ENCODE peak calls at places on chromosomes 5 and 9, in nine cellular contexts. One of them, this sample, is unnamed.
A peak's percentile ranks its signal among the peaks of the same experiment; 100 is the strongest.

GRCh38 chr9:91151014-91151740 is 210.5 kb downstream of the AUH start:
- DNase-seq in HL-60: no peak
- DNase-seq in breast epithelium: no peak
- DNase-seq in stomach: no peak
- DNase-seq in transverse colon: no peak
- DNase-seq in spleen: no peak
- DNase-seq in SK-N-SH: no peak
- DNase-seq in HepG2: no peak
- DNase-seq in upper lobe of left lung: no peak
- DNase-seq in this sample: no peak

GRCh38 chr5:40277161-40277906 is 402.4 kb upstream of the PTGER4 start:
- DNase-seq in SK-N-SH: no peak
- DNase-seq in breast epithelium: no peak
- DNase-seq in HL-60: no peak
- DNase-seq in HepG2: no peak
- DNase-seq in stomach: no peak
- DNase-seq in transverse colon: no peak
- DNase-seq in upper lobe of left lung: no peak
- DNase-seq in spleen: no peak
- DNase-seq in this sample: no peak

GRCh38 chr5:143362828-143363227 is 40.7 kb downstream of the NR3C1 start:
- DNase-seq in breast epithelium: no peak
- DNase-seq in upper lobe of left lung: no peak
- DNase-seq in stomach: no peak
- DNase-seq in transverse colon: no peak
- DNase-seq in SK-N-SH: no peak
- DNase-seq in HL-60: no peak
- DNase-seq in HepG2: peak; percentile 21
- DNase-seq in spleen: no peak
- DNase-seq in this sample: no peak

GRCh38 chr9:92179286-92180002 is 64.2 kb upstream of the SPTLC1 start:
- DNase-seq in transverse colon: no peak
- DNase-seq in breast epithelium: no peak
- DNase-seq in HL-60: no peak
- DNase-seq in HepG2: no peak
- DNase-seq in spleen: no peak
- DNase-seq in upper lobe of left lung: no peak
- DNase-seq in stomach: no peak
- DNase-seq in SK-N-SH: no peak
- DNase-seq in this sample: no peak

GRCh38 chr5:171616002-171616780 is 169.4 kb upstream of the SMIM23 start:
- DNase-seq in transverse colon: no peak
- DNase-seq in SK-N-SH: peak; percentile 59
- DNase-seq in HepG2: no peak
- DNase-seq in breast epithelium: no peak
- DNase-seq in upper lobe of left lung: no peak
- DNase-seq in HL-60: no peak
- DNase-seq in stomach: no peak
- DNase-seq in spleen: no peak
- DNase-seq in this sample: no peak

GRCh38 chr5:50724-51499 is 41.1 kb upstream of the PLEKHG4B start:
- DNase-seq in SK-N-SH: no peak
- DNase-seq in upper lobe of left lung: peak; percentile 79
- DNase-seq in HepG2: no peak
- DNase-seq in spleen: no peak
- DNase-seq in transverse colon: no peak
- DNase-seq in stomach: no peak
- DNase-seq in breast epithelium: no peak
- DNase-seq in HL-60: no peak
- DNase-seq in this sample: no peak

GRCh38 chr9:89532478-89532877 is 34.6 kb upstream of the SEMA4D start:
- DNase-seq in breast epithelium: no peak
- DNase-seq in HepG2: peak; percentile 27
- DNase-seq in transverse colon: no peak
- DNase-seq in upper lobe of left lung: no peak
- DNase-seq in SK-N-SH: no peak
- DNase-seq in stomach: peak; percentile 28
- DNase-seq in HL-60: no peak
- DNase-seq in spleen: no peak
- DNase-seq in this sample: peak; percentile 24

GRCh38 chr9:109652971-109653370 is 127.0 kb upstream of the PALM2AKAP2 start:
- DNase-seq in SK-N-SH: peak; percentile 10
- DNase-seq in stomach: no peak
- DNase-seq in breast epithelium: no peak
- DNase-seq in transverse colon: no peak
- DNase-seq in spleen: no peak
- DNase-seq in HL-60: no peak
- DNase-seq in upper lobe of left lung: no peak
- DNase-seq in HepG2: peak; percentile 5
- DNase-seq in this sample: no peak

GRCh38 chr5:120516799-120517198 is 52.7 kb downstream of the PRR16 start:
- DNase-seq in transverse colon: no peak
- DNase-seq in HepG2: no peak
- DNase-seq in spleen: no peak
- DNase-seq in HL-60: no peak
- DNase-seq in SK-N-SH: no peak
- DNase-seq in upper lobe of left lung: no peak
- DNase-seq in stomach: no peak
- DNase-seq in breast epithelium: no peak
- DNase-seq in this sample: no peak

GRCh38 chr5:123389794-123390193 is 33.4 kb downstream of the CEP120 start:
- DNase-seq in SK-N-SH: no peak
- DNase-seq in spleen: no peak
- DNase-seq in HL-60: no peak
- DNase-seq in transverse colon: no peak
- DNase-seq in breast epithelium: no peak
- DNase-seq in stomach: no peak
- DNase-seq in HepG2: no peak
- DNase-seq in upper lobe of left lung: no peak
- DNase-seq in this sample: no peak

GRCh38 chr9:34579097-34579818 is 10.3 kb downstream of the CNTFR start:
- DNase-seq in breast epithelium: no peak
- DNase-seq in SK-N-SH: peak; percentile 77
- DNase-seq in transverse colon: peak; percentile 12
- DNase-seq in HL-60: no peak
- DNase-seq in HepG2: no peak
- DNase-seq in stomach: no peak
- DNase-seq in spleen: no peak
- DNase-seq in upper lobe of left lung: no peak
- DNase-seq in this sample: no peak

GRCh38 chr5:56169281-56169680 is 63.8 kb downstream of the ANKRD55 start:
- DNase-seq in transverse colon: no peak
- DNase-seq in spleen: no peak
- DNase-seq in stomach: no peak
- DNase-seq in breast epithelium: no peak
- DNase-seq in HL-60: no peak
- DNase-seq in SK-N-SH: no peak
- DNase-seq in upper lobe of left lung: no peak
- DNase-seq in HepG2: no peak
- DNase-seq in this sample: no peak

GRCh38 chr9:16753256-16753655 is 117.2 kb downstream of the BNC2 start:
- DNase-seq in upper lobe of left lung: no peak
- DNase-seq in HL-60: no peak
- DNase-seq in SK-N-SH: no peak
- DNase-seq in HepG2: no peak
- DNase-seq in spleen: no peak
- DNase-seq in transverse colon: no peak
- DNase-seq in breast epithelium: no peak
- DNase-seq in stomach: no peak
- DNase-seq in this sample: no peak

GRCh38 chr5:159788835-159789331 is 127.4 kb upstream of the ADRA1B start:
- DNase-seq in breast epithelium: no peak
- DNase-seq in stomach: no peak
- DNase-seq in SK-N-SH: no peak
- DNase-seq in upper lobe of left lung: no peak
- DNase-seq in HL-60: no peak
- DNase-seq in spleen: no peak
- DNase-seq in transverse colon: no peak
- DNase-seq in HepG2: no peak
- DNase-seq in this sample: no peak

GRCh38 chr9:114374936-114375335 is 12.8 kb downstream of the AKNA start:
- DNase-seq in SK-N-SH: no peak
- DNase-seq in spleen: no peak
- DNase-seq in HepG2: no peak
- DNase-seq in HL-60: no peak
- DNase-seq in transverse colon: no peak
- DNase-seq in breast epithelium: no peak
- DNase-seq in upper lobe of left lung: no peak
- DNase-seq in stomach: no peak
- DNase-seq in this sample: no peak
- H3K27ac ChIP-seq in SK-N-SH: no peak overlapping the region
- H3K27ac ChIP-seq in spleen: peak overlapping the region; percentile 91
- H3K27ac ChIP-seq in HepG2: no peak overlapping the region
- H3K27ac ChIP-seq in HL-60: peak overlapping the region; percentile 95
- H3K27ac ChIP-seq in transverse colon: no peak overlapping the region
- H3K27ac ChIP-seq in breast epithelium: no peak overlapping the region
- H3K27ac ChIP-seq in upper lobe of left lung: no peak overlapping the region
- H3K27ac ChIP-seq in stomach: peak overlapping the region; percentile 83
- H3K27ac ChIP-seq in this sample: no peak overlapping the region

GRCh38 chr5:139390639-139391569 is 1.2 kb upstream of the MZB1 start:
- DNase-seq in HepG2: no peak
- DNase-seq in spleen: no peak
- DNase-seq in breast epithelium: no peak
- DNase-seq in stomach: no peak
- DNase-seq in SK-N-SH: no peak
- DNase-seq in HL-60: no peak
- DNase-seq in transverse colon: no peak
- DNase-seq in upper lobe of left lung: no peak
- DNase-seq in this sample: peak; percentile 73

GRCh38 chr5:139386039-139386438 is 2.9 kb upstream of the SLC23A1 start:
- DNase-seq in breast epithelium: no peak
- DNase-seq in transverse colon: no peak
- DNase-seq in HepG2: no peak
- DNase-seq in spleen: peak; percentile 48
- DNase-seq in stomach: no peak
- DNase-seq in upper lobe of left lung: no peak
- DNase-seq in HL-60: peak; percentile 81
- DNase-seq in SK-N-SH: no peak
- DNase-seq in this sample: no peak

GRCh38 chr5:139389701-139390638 is at the start of gene MZB1:
- DNase-seq in spleen: peak; percentile 91
- DNase-seq in HL-60: peak; percentile 49
- DNase-seq in stomach: no peak
- DNase-seq in HepG2: no peak
- DNase-seq in breast epithelium: no peak
- DNase-seq in SK-N-SH: no peak
- DNase-seq in upper lobe of left lung: no peak
- DNase-seq in transverse colon: peak; percentile 77
- DNase-seq in this sample: peak; percentile 69

GRCh38 chr5:139387611-139388197 is 2.0 kb downstream of the MZB1 start:
- DNase-seq in HL-60: no peak
- DNase-seq in HepG2: no peak
- DNase-seq in upper lobe of left lung: no peak
- DNase-seq in spleen: peak; percentile 76
- DNase-seq in breast epithelium: no peak
- DNase-seq in stomach: no peak
- DNase-seq in SK-N-SH: no peak
- DNase-seq in transverse colon: no peak
- DNase-seq in this sample: peak; percentile 67

GRCh38 chr5:139388198-139388821 is 1.4 kb downstream of the MZB1 start:
- DNase-seq in stomach: peak; percentile 72
- DNase-seq in upper lobe of left lung: no peak
- DNase-seq in spleen: peak; percentile 85
- DNase-seq in breast epithelium: peak; percentile 46
- DNase-seq in transverse colon: peak; percentile 86
- DNase-seq in HL-60: peak; percentile 50
- DNase-seq in HepG2: peak; percentile 63
- DNase-seq in SK-N-SH: no peak
- DNase-seq in this sample: peak; percentile 77
- TF ChIP-seq POLR2AphosphoS5 in stomach: no peak
- TF ChIP-seq POLR2AphosphoS5 in upper lobe of left lung: no peak
- TF ChIP-seq POLR2AphosphoS5 in spleen: peak; percentile 63
- TF ChIP-seq POLR2AphosphoS5 in breast epithelium: no peak
- TF ChIP-seq POLR2AphosphoS5 in transverse colon: no peak
- TF ChIP-seq POLR2AphosphoS5 in HL-60: peak; percentile 83
- TF ChIP-seq POLR2AphosphoS5 in HepG2: peak; percentile 25
- TF ChIP-seq POLR2AphosphoS5 in SK-N-SH: no peak
- TF ChIP-seq POLR2AphosphoS5 in this sample: no peak

GRCh38 chr5:76717222-76718083 is 1.5 kb downstream of the F2R start:
- DNase-seq in SK-N-SH: no peak
- DNase-seq in spleen: no peak
- DNase-seq in breast epithelium: no peak
- DNase-seq in HepG2: no peak
- DNase-seq in HL-60: no peak
- DNase-seq in transverse colon: no peak
- DNase-seq in stomach: no peak
- DNase-seq in upper lobe of left lung: no peak
- DNase-seq in this sample: no peak

GRCh38 chr5:76714771-76715483 is 999 bp upstream of the F2R start:
- DNase-seq in HepG2: no peak
- DNase-seq in transverse colon: peak; percentile 21
- DNase-seq in breast epithelium: no peak
- DNase-seq in upper lobe of left lung: peak; percentile 85
- DNase-seq in stomach: no peak
- DNase-seq in SK-N-SH: peak; percentile 68
- DNase-seq in spleen: peak; percentile 85
- DNase-seq in HL-60: no peak
- DNase-seq in this sample: no peak

GRCh38 chr5:76715734-76716455 is at the start of gene F2R:
- DNase-seq in spleen: peak; percentile 92
- DNase-seq in breast epithelium: no peak
- DNase-seq in HL-60: no peak
- DNase-seq in upper lobe of left lung: peak; percentile 93
- DNase-seq in HepG2: peak; percentile 24
- DNase-seq in transverse colon: peak; percentile 62
- DNase-seq in stomach: peak; percentile 38
- DNase-seq in SK-N-SH: peak; percentile 94
- DNase-seq in this sample: no peak

GRCh38 chr5:76716456-76717157 is 681 bp downstream of the F2R start:
- DNase-seq in stomach: no peak
- DNase-seq in transverse colon: no peak
- DNase-seq in spleen: peak; percentile 80
- DNase-seq in HepG2: no peak
- DNase-seq in breast epithelium: no peak
- DNase-seq in upper lobe of left lung: no peak
- DNase-seq in SK-N-SH: peak; percentile 56
- DNase-seq in HL-60: no peak
- DNase-seq in this sample: no peak

DNA sequence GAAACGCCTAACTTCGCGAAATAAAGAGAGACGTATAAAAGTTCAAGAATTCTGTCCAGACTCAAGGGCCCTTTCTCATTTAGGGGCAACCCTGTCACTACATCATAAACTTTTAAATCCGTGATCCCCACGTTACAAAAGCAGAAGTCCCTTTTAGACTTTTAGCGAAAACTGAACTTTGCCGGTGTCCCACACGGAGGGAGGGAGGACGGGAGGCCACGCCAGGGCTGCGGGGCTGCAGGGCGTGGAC is 517 bp upstream of the F2R start:
- DNase-seq in breast epithelium: no peak
- DNase-seq in stomach: no peak
- DNase-seq in HL-60: no peak
- DNase-seq in spleen: no peak
- DNase-seq in transverse colon: no peak
- DNase-seq in upper lobe of left lung: no peak
- DNase-seq in HepG2: no peak
- DNase-seq in SK-N-SH: no peak
- DNase-seq in this sample: no peak
- H3K27ac ChIP-seq in breast epithelium: peak overlapping the region; percentile 75
- H3K27ac ChIP-seq in stomach: peak overlapping the region; percentile 73
- H3K27ac ChIP-seq in HL-60: no peak overlapping the region
- H3K27ac ChIP-seq in spleen: peak overlapping the region; percentile 89
- H3K27ac ChIP-seq in transverse colon: peak overlapping the region; percentile 65
- H3K27ac ChIP-seq in upper lobe of left lung: peak overlapping the region; percentile 80
- H3K27ac ChIP-seq in HepG2: no peak overlapping the region
- H3K27ac ChIP-seq in SK-N-SH: peak overlapping the region; percentile 82
- H3K27ac ChIP-seq in this sample: peak overlapping the region; percentile 80

GRCh38 chr5:150625164-150625535 is 15.3 kb upstream of the SYNPO start:
- DNase-seq in stomach: peak; percentile 49
- DNase-seq in transverse colon: no peak
- DNase-seq in HepG2: no peak
- DNase-seq in HL-60: no peak
- DNase-seq in upper lobe of left lung: peak; percentile 87
- DNase-seq in breast epithelium: no peak
- DNase-seq in SK-N-SH: no peak
- DNase-seq in spleen: peak; percentile 85
- DNase-seq in this sample: no peak
- TF ChIP-seq POLR2AphosphoS5 in stomach: no peak
- TF ChIP-seq POLR2AphosphoS5 in transverse colon: no peak
- TF ChIP-seq POLR2AphosphoS5 in HepG2: no peak
- TF ChIP-seq POLR2AphosphoS5 in HL-60: no peak
- TF ChIP-seq POLR2AphosphoS5 in upper lobe of left lung: peak; percentile 20
- TF ChIP-seq POLR2AphosphoS5 in breast epithelium: no peak
- TF ChIP-seq POLR2AphosphoS5 in SK-N-SH: no peak
- TF ChIP-seq POLR2AphosphoS5 in spleen: no peak
- TF ChIP-seq POLR2AphosphoS5 in this sample: no peak